ENCODE peak calls at places on chromosome 9, in five cellular contexts. Z is CD4-positive, alpha-beta T cell; N is psoas muscle; F is HCT116; P is HT1080. Y is an unnamed sample.

GRCh38 chr9:104301770-104302169 is 202.3 kb upstream of the OR13F1 start:
- DNase-seq in N (no peak), P (peak), Z (no peak), F (no peak), Y (no peak)

GRCh38 chr9:22084336-22085035 is 75.4 kb upstream of the CDKN2B start:
- DNase-seq in P (peak), Z (no peak), N (no peak), F (peak), Y (no peak)

GRCh38 chr9:124975131-124975530 is 34.2 kb upstream of the GOLGA1 start:
- DNase-seq in F (no peak), N (no peak), P (no peak), Z (no peak), Y (no peak)

GRCh38 chr9:92245005-92245797 is 48.3 kb downstream of the IARS1 start:
- DNase-seq in P (peak), Z (no peak), F (no peak), N (no peak), Y (no peak)

GRCh38 chr9:81372628-81373191 is 316.6 kb downstream of the TLE1 start:
- DNase-seq in N (peak), P (no peak), F (no peak), Z (no peak), Y (peak)

GRCh38 chr9:71620806-71621205 is 147.5 kb downstream of the CEMIP2 start:
- DNase-seq in Z (no peak), N (no peak), F (no peak), P (no peak), Y (no peak)

GRCh38 chr9:93645921-93646639 is 69.7 kb downstream of the PHF2 start:
- DNase-seq in Z (no peak), F (no peak), P (no peak), N (no peak), Y (no peak)

GRCh38 chr9:99889120-99889519 is 17.3 kb upstream of the STX17 start:
- DNase-seq in P (no peak), N (no peak), F (no peak), Z (no peak), Y (no peak)

GRCh38 chr9:84988621-84989020 is 319.1 kb downstream of the NTRK2 start:
- DNase-seq in P (no peak), Z (no peak), F (no peak), N (no peak), Y (no peak)

GRCh38 chr9:75265525-75265972 is 177.2 kb downstream of the OSTF1 start:
- DNase-seq in Z (peak), N (peak), F (peak), P (peak), Y (peak)

GRCh38 chr9:82829818-82830217 is 233.1 kb downstream of the RASEF start:
- DNase-seq in F (no peak), N (no peak), P (no peak), Z (no peak), Y (no peak)

GRCh38 chr9:116327702-116328440 is 174.3 kb downstream of the PAPPA start:
- DNase-seq in N (no peak), F (no peak), Z (no peak), P (no peak), Y (no peak)

GRCh38 chr9:90880066-90880465 is 78.4 kb downstream of the SYK start:
- DNase-seq in F (no peak), Z (no peak), P (no peak), N (no peak), Y (no peak)

GRCh38 chr9:120324996-120325642 is 254.8 kb downstream of the CDK5RAP2 start:
- DNase-seq in F (no peak), Z (no peak), P (no peak), N (no peak), Y (peak)

GRCh38 chr9:91417602-91418218 is 5.9 kb downstream of the NFIL3 start:
- DNase-seq in Z (no peak), N (no peak), P (no peak), F (no peak), Y (no peak)

GRCh38 chr9:124831642-124832364 is 21.5 kb upstream of the WDR38 start:
- DNase-seq in N (peak), F (no peak), P (no peak), Z (no peak), Y (no peak)

GRCh38 chr9:93111371-93112115 is 15.5 kb downstream of the CARD19 start:
- DNase-seq in P (peak), F (no peak), N (peak), Z (no peak), Y (no peak)

GRCh38 chr9:109225629-109226028 is 58.6 kb upstream of the FRRS1L start:
- DNase-seq in Z (no peak), F (no peak), P (no peak), N (no peak), Y (no peak)